ENCODE peak calls at places on chromosomes 7 and 10, in five cellular contexts. One of them, this sample, is unnamed.

GRCh38 chr7:126658684-126659083 is 594.1 kb downstream of the GRM8 start:
- DNase-seq in H9: no peak
- DNase-seq in H54: no peak
- DNase-seq in uterus: no peak
- DNase-seq in stimulated activated CD4-positive, alpha-beta T cell treated with anti-CD3 and anti-CD28 coated beads, TNF-alpha, amount 100 ng/mL, for 24 hours: no peak
- DNase-seq in this sample: no peak

GRCh38 chr10:69064762-69065328 is 23.1 kb upstream of the SRGN start:
- DNase-seq in H9: no peak
- DNase-seq in H54: no peak
- DNase-seq in uterus: no peak
- DNase-seq in stimulated activated CD4-positive, alpha-beta T cell treated with anti-CD3 and anti-CD28 coated beads, TNF-alpha, amount 100 ng/mL, for 24 hours: no peak
- DNase-seq in this sample: no peak

GRCh38 chr7:70614237-70614984 is 517.5 kb upstream of the GALNT17 start:
- DNase-seq in H9: no peak
- DNase-seq in H54: peak; percentile 85
- DNase-seq in uterus: peak; percentile 72
- DNase-seq in stimulated activated CD4-positive, alpha-beta T cell treated with anti-CD3 and anti-CD28 coated beads, TNF-alpha, amount 100 ng/mL, for 24 hours: no peak
- DNase-seq in this sample: no peak

GRCh38 chr7:47266799-47267198 is 315.1 kb downstream of the TNS3 start:
- DNase-seq in H9: no peak
- DNase-seq in H54: no peak
- DNase-seq in uterus: no peak
- DNase-seq in stimulated activated CD4-positive, alpha-beta T cell treated with anti-CD3 and anti-CD28 coated beads, TNF-alpha, amount 100 ng/mL, for 24 hours: no peak
- DNase-seq in this sample: no peak

GRCh38 chr7:84207620-84208019 is 13.0 kb upstream of the SEMA3A start:
- DNase-seq in H9: no peak
- DNase-seq in H54: no peak
- DNase-seq in uterus: no peak
- DNase-seq in stimulated activated CD4-positive, alpha-beta T cell treated with anti-CD3 and anti-CD28 coated beads, TNF-alpha, amount 100 ng/mL, for 24 hours: no peak
- DNase-seq in this sample: no peak

GRCh38 chr10:92544296-92544695 is 29.6 kb downstream of the IDE start:
- DNase-seq in H9: no peak
- DNase-seq in H54: no peak
- DNase-seq in uterus: no peak
- DNase-seq in stimulated activated CD4-positive, alpha-beta T cell treated with anti-CD3 and anti-CD28 coated beads, TNF-alpha, amount 100 ng/mL, for 24 hours: no peak
- DNase-seq in this sample: no peak

GRCh38 chr7:156950381-156950858 is 908 bp downstream of the NOM1 start:
- DNase-seq in H9: no peak
- DNase-seq in H54: no peak
- DNase-seq in uterus: no peak
- DNase-seq in stimulated activated CD4-positive, alpha-beta T cell treated with anti-CD3 and anti-CD28 coated beads, TNF-alpha, amount 100 ng/mL, for 24 hours: no peak
- DNase-seq in this sample: no peak

GRCh38 chr10:100909506-100910260 is 3.1 kb upstream of the SLF2 start:
- DNase-seq in H9: no peak
- DNase-seq in H54: no peak
- DNase-seq in uterus: peak; percentile 26
- DNase-seq in stimulated activated CD4-positive, alpha-beta T cell treated with anti-CD3 and anti-CD28 coated beads, TNF-alpha, amount 100 ng/mL, for 24 hours: no peak
- DNase-seq in this sample: no peak

GRCh38 chr7:71404701-71405345 is 272.9 kb downstream of the GALNT17 start:
- DNase-seq in H9: no peak
- DNase-seq in H54: no peak
- DNase-seq in uterus: no peak
- DNase-seq in stimulated activated CD4-positive, alpha-beta T cell treated with anti-CD3 and anti-CD28 coated beads, TNF-alpha, amount 100 ng/mL, for 24 hours: no peak
- DNase-seq in this sample: no peak

GRCh38 chr10:88117869-88118632 is 254.6 kb downstream of the PTEN start:
- DNase-seq in H9: peak; percentile 41
- DNase-seq in H54: no peak
- DNase-seq in uterus: no peak
- DNase-seq in stimulated activated CD4-positive, alpha-beta T cell treated with anti-CD3 and anti-CD28 coated beads, TNF-alpha, amount 100 ng/mL, for 24 hours: no peak
- DNase-seq in this sample: no peak

GRCh38 chr7:104106106-104106505 is 101.7 kb downstream of the ORC5 start:
- DNase-seq in H9: no peak
- DNase-seq in H54: no peak
- DNase-seq in uterus: no peak
- DNase-seq in stimulated activated CD4-positive, alpha-beta T cell treated with anti-CD3 and anti-CD28 coated beads, TNF-alpha, amount 100 ng/mL, for 24 hours: no peak
- DNase-seq in this sample: no peak

GRCh38 chr10:68096913-68097509 is 12.3 kb upstream of the MYPN start:
- DNase-seq in H9: peak; percentile 39
- DNase-seq in H54: peak; percentile 42
- DNase-seq in uterus: no peak
- DNase-seq in stimulated activated CD4-positive, alpha-beta T cell treated with anti-CD3 and anti-CD28 coated beads, TNF-alpha, amount 100 ng/mL, for 24 hours: no peak
- DNase-seq in this sample: peak; percentile 95

GRCh38 chr7:574661-575395 is 55.2 kb upstream of the PDGFA start:
- DNase-seq in H9: no peak
- DNase-seq in H54: no peak
- DNase-seq in uterus: no peak
- DNase-seq in stimulated activated CD4-positive, alpha-beta T cell treated with anti-CD3 and anti-CD28 coated beads, TNF-alpha, amount 100 ng/mL, for 24 hours: no peak
- DNase-seq in this sample: no peak

GRCh38 chr7:99381664-99382075 is 7.1 kb downstream of the ARPC1B start:
- DNase-seq in H9: no peak
- DNase-seq in H54: no peak
- DNase-seq in uterus: no peak
- DNase-seq in stimulated activated CD4-positive, alpha-beta T cell treated with anti-CD3 and anti-CD28 coated beads, TNF-alpha, amount 100 ng/mL, for 24 hours: no peak
- DNase-seq in this sample: no peak

GRCh38 chr7:51019231-51019844 is 236.6 kb upstream of the GRB10 start:
- DNase-seq in H9: no peak
- DNase-seq in H54: peak; percentile 71
- DNase-seq in uterus: no peak
- DNase-seq in stimulated activated CD4-positive, alpha-beta T cell treated with anti-CD3 and anti-CD28 coated beads, TNF-alpha, amount 100 ng/mL, for 24 hours: no peak
- DNase-seq in this sample: no peak

GRCh38 chr7:19701471-19701870 is 7.4 kb downstream of the POLR1F start:
- DNase-seq in H9: no peak
- DNase-seq in H54: no peak
- DNase-seq in uterus: no peak
- DNase-seq in stimulated activated CD4-positive, alpha-beta T cell treated with anti-CD3 and anti-CD28 coated beads, TNF-alpha, amount 100 ng/mL, for 24 hours: no peak
- DNase-seq in this sample: no peak

GRCh38 chr7:141477866-141478265 is 73.3 kb upstream of the AGK start:
- DNase-seq in H9: no peak
- DNase-seq in H54: no peak
- DNase-seq in uterus: no peak
- DNase-seq in stimulated activated CD4-positive, alpha-beta T cell treated with anti-CD3 and anti-CD28 coated beads, TNF-alpha, amount 100 ng/mL, for 24 hours: no peak
- DNase-seq in this sample: no peak

GRCh38 chr10:58237014-58237830 is 30.5 kb downstream of the IPMK start:
- DNase-seq in H9: no peak
- DNase-seq in H54: peak; percentile 55
- DNase-seq in uterus: no peak
- DNase-seq in stimulated activated CD4-positive, alpha-beta T cell treated with anti-CD3 and anti-CD28 coated beads, TNF-alpha, amount 100 ng/mL, for 24 hours: no peak
- DNase-seq in this sample: no peak

GRCh38 chr10:120420421-120420820 is 36.6 kb upstream of the PLPP4 start:
- DNase-seq in H9: no peak
- DNase-seq in H54: no peak
- DNase-seq in uterus: no peak
- DNase-seq in stimulated activated CD4-positive, alpha-beta T cell treated with anti-CD3 and anti-CD28 coated beads, TNF-alpha, amount 100 ng/mL, for 24 hours: no peak
- DNase-seq in this sample: no peak

GRCh38 chr7:88027724-88028123 is 93.7 kb downstream of the ADAM22 start:
- DNase-seq in H9: no peak
- DNase-seq in H54: no peak
- DNase-seq in uterus: no peak
- DNase-seq in stimulated activated CD4-positive, alpha-beta T cell treated with anti-CD3 and anti-CD28 coated beads, TNF-alpha, amount 100 ng/mL, for 24 hours: no peak
- DNase-seq in this sample: no peak

GRCh38 chr10:64115913-64116643 is 594.9 kb downstream of the REEP3 start:
- DNase-seq in H9: peak; percentile 57
- DNase-seq in H54: no peak
- DNase-seq in uterus: no peak
- DNase-seq in stimulated activated CD4-positive, alpha-beta T cell treated with anti-CD3 and anti-CD28 coated beads, TNF-alpha, amount 100 ng/mL, for 24 hours: no peak
- DNase-seq in this sample: no peak

GRCh38 chr7:158216198-158216597 is 371.4 kb downstream of the PTPRN2 start:
- DNase-seq in H9: no peak
- DNase-seq in H54: no peak
- DNase-seq in uterus: no peak
- DNase-seq in stimulated activated CD4-positive, alpha-beta T cell treated with anti-CD3 and anti-CD28 coated beads, TNF-alpha, amount 100 ng/mL, for 24 hours: no peak
- DNase-seq in this sample: no peak

GRCh38 chr7:73449422-73449821 is 15.8 kb downstream of the FZD9 start:
- DNase-seq in H9: no peak
- DNase-seq in H54: no peak
- DNase-seq in uterus: no peak
- DNase-seq in stimulated activated CD4-positive, alpha-beta T cell treated with anti-CD3 and anti-CD28 coated beads, TNF-alpha, amount 100 ng/mL, for 24 hours: no peak
- DNase-seq in this sample: no peak

GRCh38 chr7:116511552-116512523 is 12.3 kb downstream of the CAV2 start:
- DNase-seq in H9: no peak
- DNase-seq in H54: peak; percentile 21
- DNase-seq in uterus: no peak
- DNase-seq in stimulated activated CD4-positive, alpha-beta T cell treated with anti-CD3 and anti-CD28 coated beads, TNF-alpha, amount 100 ng/mL, for 24 hours: no peak
- DNase-seq in this sample: no peak

GRCh38 chr10:8758029-8758428 is 703.5 kb downstream of the GATA3 start:
- DNase-seq in H9: no peak
- DNase-seq in H54: no peak
- DNase-seq in uterus: no peak
- DNase-seq in stimulated activated CD4-positive, alpha-beta T cell treated with anti-CD3 and anti-CD28 coated beads, TNF-alpha, amount 100 ng/mL, for 24 hours: no peak
- DNase-seq in this sample: peak; percentile 11

GRCh38 chr7:157017639-157018327 is 7.3 kb upstream of the MNX1 start:
- DNase-seq in H9: peak; percentile 47
- DNase-seq in H54: no peak
- DNase-seq in uterus: no peak
- DNase-seq in stimulated activated CD4-positive, alpha-beta T cell treated with anti-CD3 and anti-CD28 coated beads, TNF-alpha, amount 100 ng/mL, for 24 hours: no peak
- DNase-seq in this sample: no peak

GRCh38 chr7:630539-630938 is 96.0 kb upstream of the DNAAF5 start:
- DNase-seq in H9: no peak
- DNase-seq in H54: no peak
- DNase-seq in uterus: no peak
- DNase-seq in stimulated activated CD4-positive, alpha-beta T cell treated with anti-CD3 and anti-CD28 coated beads, TNF-alpha, amount 100 ng/mL, for 24 hours: no peak
- DNase-seq in this sample: no peak

GRCh38 chr7:157490465-157490912 is 153.7 kb downstream of the DNAJB6 start:
- DNase-seq in H9: no peak
- DNase-seq in H54: peak; percentile 64
- DNase-seq in uterus: peak; percentile 2
- DNase-seq in stimulated activated CD4-positive, alpha-beta T cell treated with anti-CD3 and anti-CD28 coated beads, TNF-alpha, amount 100 ng/mL, for 24 hours: no peak
- DNase-seq in this sample: no peak

This sample was measured in keratinocyte.